ENCODE peak calls at places on chromosome 13, in six cellular contexts. One of them, this sample, is unnamed.

GRCh38 chr13:110911880-110912279 is 3.0 kb downstream of the ANKRD10 start:
- DNase-seq in GM04504: no peak
- DNase-seq in EL: peak
- DNase-seq in NCI-H1048: no peak
- DNase-seq in epithelial cell of esophagus: peak
- DNase-seq in tibial nerve: no peak
- DNase-seq in this sample: no peak

GRCh38 chr13:79128158-79128557 is 277.9 kb downstream of the RBM26 start:
- DNase-seq in GM04504: no peak
- DNase-seq in EL: peak
- DNase-seq in NCI-H1048: no peak
- DNase-seq in epithelial cell of esophagus: peak
- DNase-seq in tibial nerve: no peak
- DNase-seq in this sample: no peak

GRCh38 chr13:102769679-102770078 is 3.9 kb downstream of the TEX30 start:
- DNase-seq in GM04504: no peak
- DNase-seq in EL: no peak
- DNase-seq in NCI-H1048: no peak
- DNase-seq in epithelial cell of esophagus: peak
- DNase-seq in tibial nerve: no peak
- DNase-seq in this sample: no peak

GRCh38 chr13:44575741-44576395 is at the start of gene TSC22D1:
- DNase-seq in GM04504: peak
- DNase-seq in EL: peak
- DNase-seq in NCI-H1048: no peak
- DNase-seq in epithelial cell of esophagus: peak
- DNase-seq in tibial nerve: peak
- DNase-seq in this sample: peak

GRCh38 chr13:106484755-106485193 is 50.7 kb downstream of the EFNB2 start:
- DNase-seq in GM04504: no peak
- DNase-seq in EL: no peak
- DNase-seq in NCI-H1048: no peak
- DNase-seq in epithelial cell of esophagus: no peak
- DNase-seq in tibial nerve: no peak
- DNase-seq in this sample: no peak

GRCh38 chr13:31875134-31875533 is 135.8 kb downstream of the RXFP2 start:
- DNase-seq in GM04504: no peak
- DNase-seq in EL: no peak
- DNase-seq in NCI-H1048: no peak
- DNase-seq in epithelial cell of esophagus: no peak
- DNase-seq in tibial nerve: no peak
- DNase-seq in this sample: no peak

GRCh38 chr13:101449971-101450748 is 2.3 kb upstream of the ITGBL1 start:
- DNase-seq in GM04504: peak
- DNase-seq in EL: peak
- DNase-seq in NCI-H1048: no peak
- DNase-seq in epithelial cell of esophagus: peak
- DNase-seq in tibial nerve: no peak
- DNase-seq in this sample: no peak

GRCh38 chr13:43874512-43875092 is 4.9 kb downstream of the CCDC122 start:
- DNase-seq in GM04504: peak
- DNase-seq in EL: peak
- DNase-seq in NCI-H1048: no peak
- DNase-seq in epithelial cell of esophagus: peak
- DNase-seq in tibial nerve: no peak
- DNase-seq in this sample: no peak

GRCh38 chr13:51303882-51304281 is 35.6 kb upstream of the SERPINE3 start:
- DNase-seq in GM04504: no peak
- DNase-seq in EL: no peak
- DNase-seq in NCI-H1048: no peak
- DNase-seq in epithelial cell of esophagus: no peak
- DNase-seq in tibial nerve: no peak
- DNase-seq in this sample: no peak

GRCh38 chr13:20182231-20182846 is 10.4 kb downstream of the GJB2 start:
- DNase-seq in GM04504: peak
- DNase-seq in EL: peak
- DNase-seq in NCI-H1048: peak
- DNase-seq in epithelial cell of esophagus: peak
- DNase-seq in tibial nerve: peak
- DNase-seq in this sample: peak

GRCh38 chr13:20714161-20714560 is 10.7 kb downstream of the IL17D start:
- DNase-seq in GM04504: no peak
- DNase-seq in EL: peak
- DNase-seq in NCI-H1048: no peak
- DNase-seq in epithelial cell of esophagus: no peak
- DNase-seq in tibial nerve: no peak
- DNase-seq in this sample: no peak

GRCh38 chr13:99063952-99064351 is 86.1 kb upstream of the DOCK9 start:
- DNase-seq in GM04504: no peak
- DNase-seq in EL: peak
- DNase-seq in NCI-H1048: no peak
- DNase-seq in epithelial cell of esophagus: no peak
- DNase-seq in tibial nerve: no peak
- DNase-seq in this sample: no peak

GRCh38 chr13:44040070-44040753 is 160.5 kb downstream of the LACC1 start:
- DNase-seq in GM04504: peak
- DNase-seq in EL: peak
- DNase-seq in NCI-H1048: no peak
- DNase-seq in epithelial cell of esophagus: peak
- DNase-seq in tibial nerve: no peak
- DNase-seq in this sample: no peak

GRCh38 chr13:113299951-113300350 is 2.9 kb downstream of the LAMP1 start:
- DNase-seq in GM04504: no peak
- DNase-seq in EL: no peak
- DNase-seq in NCI-H1048: no peak
- DNase-seq in epithelial cell of esophagus: no peak
- DNase-seq in tibial nerve: no peak
- DNase-seq in this sample: no peak

GRCh38 chr13:40096357-40096911 is 441.0 kb downstream of the COG6 start:
- DNase-seq in GM04504: no peak
- DNase-seq in EL: no peak
- DNase-seq in NCI-H1048: no peak
- DNase-seq in epithelial cell of esophagus: no peak
- DNase-seq in tibial nerve: no peak
- DNase-seq in this sample: no peak

GRCh38 chr13:75324413-75324940 is 157.5 kb downstream of the TBC1D4 start:
- DNase-seq in GM04504: no peak
- DNase-seq in EL: no peak
- DNase-seq in NCI-H1048: no peak
- DNase-seq in epithelial cell of esophagus: no peak
- DNase-seq in tibial nerve: no peak
- DNase-seq in this sample: no peak

GRCh38 chr13:51912511-51913225 is 50.9 kb downstream of the CCDC70 start:
- DNase-seq in GM04504: no peak
- DNase-seq in EL: no peak
- DNase-seq in NCI-H1048: no peak
- DNase-seq in epithelial cell of esophagus: no peak
- DNase-seq in tibial nerve: no peak
- DNase-seq in this sample: no peak